ENCODE peak calls at places on chromosome 12, in eight cellular contexts. G, C, T, Y, A, O, P and M are unnamed samples.

GRCh38 chr12:99981639-99982190 is 3.0 kb downstream of the ANKS1B start:
- DNase-seq in G (no peak), C (no peak), T (no peak), Y (no peak), A (no peak), O (no peak), P (no peak), M (no peak)

GRCh38 chr12:12529783-12530421 is 32.8 kb downstream of the DUSP16 start:
- DNase-seq in G (no peak), C (no peak), T (no peak), Y (no peak), A (no peak), O (no peak), P (no peak), M (no peak)

GRCh38 chr12:55051197-55051920 is 31.6 kb downstream of the NEUROD4 start:
- DNase-seq in G (peak), C (peak), T (no peak), Y (no peak), A (no peak), O (no peak), P (no peak), M (no peak)

GRCh38 chr12:110109037-110109836 is 14.9 kb upstream of the IFT81 start:
- DNase-seq in G (peak), C (peak), T (peak), Y (peak), A (no peak), O (no peak), P (peak), M (no peak)

GRCh38 chr12:77324763-77325468 is 259.5 kb upstream of the E2F7 start:
- DNase-seq in G (peak), C (peak), T (peak), Y (peak), A (no peak), O (no peak), P (peak), M (no peak)

GRCh38 chr12:115096673-115097349 is 412.8 kb upstream of the TBX3 start:
- DNase-seq in G (no peak), C (no peak), T (peak), Y (no peak), A (no peak), O (no peak), P (peak), M (no peak)

GRCh38 chr12:131681257-131681620 is 29.7 kb upstream of the SFSWAP start:
- DNase-seq in G (no peak), C (no peak), T (no peak), Y (no peak), A (no peak), O (no peak), P (no peak), M (no peak)

GRCh38 chr12:114744696-114745095 is 60.7 kb upstream of the TBX3 start:
- DNase-seq in G (no peak), C (no peak), T (no peak), Y (no peak), A (no peak), O (no peak), P (no peak), M (no peak)

GRCh38 chr12:80178846-80179245 is 79.5 kb downstream of the OTOGL start:
- DNase-seq in G (no peak), C (no peak), T (no peak), Y (no peak), A (no peak), O (no peak), P (no peak), M (no peak)

GRCh38 chr12:6507102-6507998 is 13.4 kb downstream of the NCAPD2 start:
- DNase-seq in G (peak), C (no peak), T (peak), Y (no peak), A (no peak), O (no peak), P (no peak), M (no peak)

GRCh38 chr12:7374423-7375144 is 69.4 kb downstream of the CD163L1 start:
- DNase-seq in G (peak), C (peak), T (peak), Y (no peak), A (no peak), O (no peak), P (peak), M (no peak)

GRCh38 chr12:96436366-96437295 is 36.4 kb upstream of the CDK17 start:
- DNase-seq in G (no peak), C (no peak), T (no peak), Y (no peak), A (no peak), O (no peak), P (no peak), M (no peak)

GRCh38 chr12:69154585-69155363 is 84.6 kb upstream of the CPSF6 start:
- DNase-seq in G (peak), C (peak), T (peak), Y (peak), A (peak), O (peak), P (peak), M (peak)

GRCh38 chr12:124475295-124476010 is 92.0 kb downstream of the NCOR2 start:
- DNase-seq in G (no peak), C (no peak), T (no peak), Y (no peak), A (no peak), O (no peak), P (no peak), M (no peak)

GRCh38 chr12:27261866-27262265 is 17.8 kb downstream of the STK38L start:
- DNase-seq in G (no peak), C (no peak), T (peak), Y (no peak), A (no peak), O (no peak), P (no peak), M (no peak)

GRCh38 chr12:116053479-116054195 is 223.9 kb downstream of the MED13L start:
- DNase-seq in G (no peak), C (no peak), T (peak), Y (no peak), A (no peak), O (no peak), P (peak), M (no peak)

GRCh38 chr12:43028826-43029225 is 439.3 kb upstream of the PRICKLE1 start:
- DNase-seq in G (no peak), C (no peak), T (peak), Y (no peak), A (no peak), O (no peak), P (no peak), M (no peak)

GRCh38 chr12:92188517-92189188 is 43.0 kb upstream of the BTG1 start:
- DNase-seq in G (no peak), C (no peak), T (no peak), Y (no peak), A (no peak), O (no peak), P (no peak), M (no peak)

GRCh38 chr12:124898200-124898950 is 16.1 kb downstream of the UBC start:
- DNase-seq in G (peak), C (peak), T (no peak), Y (no peak), A (no peak), O (peak), P (peak), M (no peak)

GRCh38 chr12:4115570-4115969 is 158.0 kb upstream of the CCND2 start:
- DNase-seq in G (peak), C (no peak), T (no peak), Y (no peak), A (no peak), O (no peak), P (no peak), M (no peak)

GRCh38 chr12:22974865-22975264 is 349.9 kb downstream of the ETNK1 start:
- DNase-seq in G (no peak), C (no peak), T (peak), Y (no peak), A (no peak), O (no peak), P (no peak), M (no peak)

GRCh38 chr12:38847247-38847646 is 58.1 kb downstream of the CPNE8 start:
- DNase-seq in G (no peak), C (no peak), T (no peak), Y (no peak), A (no peak), O (no peak), P (no peak), M (no peak)

GRCh38 chr12:20317554-20317953 is 50.8 kb upstream of the PDE3A start:
- DNase-seq in G (no peak), C (no peak), T (no peak), Y (no peak), A (no peak), O (no peak), P (no peak), M (no peak)

GRCh38 chr12:41769810-41770209 is 374.9 kb downstream of the GXYLT1 start:
- DNase-seq in G (no peak), C (no peak), T (no peak), Y (no peak), A (no peak), O (no peak), P (no peak), M (no peak)

GRCh38 chr12:14076538-14076937 is 95.1 kb upstream of the GRIN2B start:
- DNase-seq in G (no peak), C (no peak), T (no peak), Y (no peak), A (no peak), O (no peak), P (no peak), M (no peak)

GRCh38 chr12:79662046-79662811 is 28.5 kb downstream of the PAWR start:
- DNase-seq in G (no peak), C (no peak), T (no peak), Y (no peak), A (no peak), O (no peak), P (peak), M (no peak)

GRCh38 chr12:75459755-75460154 is 20.8 kb upstream of the GLIPR1 start:
- DNase-seq in G (no peak), C (no peak), T (no peak), Y (no peak), A (no peak), O (no peak), P (no peak), M (no peak)

GRCh38 chr12:8612629-8613028 is at the start of gene AICDA:
- DNase-seq in G (no peak), C (no peak), T (no peak), Y (no peak), A (no peak), O (no peak), P (no peak), M (no peak)

GRCh38 chr12:51888316-51889215 is 663 bp downstream of the ANKRD33 start:
- DNase-seq in G (no peak), C (no peak), T (no peak), Y (no peak), A (no peak), O (no peak), P (peak), M (no peak)

GRCh38 chr12:51889216-51890134 is 1.6 kb downstream of the ANKRD33 start:
- DNase-seq in G (no peak), C (peak), T (no peak), Y (no peak), A (no peak), O (no peak), P (peak), M (no peak)

GRCh38 chr12:51890511-51891171 is 2.7 kb downstream of the ANKRD33 start:
- DNase-seq in G (no peak), C (no peak), T (no peak), Y (no peak), A (no peak), O (no peak), P (peak), M (no peak)

GRCh38 chr12:51891843-51892242 is 3.9 kb downstream of the ANKRD33 start:
- DNase-seq in G (no peak), C (no peak), T (no peak), Y (no peak), A (no peak), O (no peak), P (no peak), M (no peak)

DNA sequence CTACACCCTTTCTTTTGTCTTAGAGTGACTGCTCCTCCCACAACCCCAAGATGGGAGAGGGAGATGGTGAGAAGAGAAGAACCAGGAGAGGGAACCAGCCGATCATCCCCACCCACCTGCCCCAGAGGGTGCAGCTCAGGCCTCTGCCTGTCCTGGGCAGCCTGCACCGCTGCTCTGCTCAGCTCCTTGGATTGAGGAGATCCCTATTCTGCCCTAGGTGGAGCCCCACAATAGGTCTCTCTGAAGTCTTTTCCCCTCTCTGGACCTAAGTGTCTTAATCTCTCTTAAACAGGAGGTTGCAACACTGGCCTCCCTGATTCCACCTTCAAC is 2.2 kb downstream of the ANKRD33 start:
- DNase-seq in G (no peak), C (no peak), T (no peak), Y (no peak), A (no peak), O (no peak), P (peak), M (no peak)
- TF ChIP-seq CTCF in G (no peak), C (no peak), T (no peak), Y (no peak), A (no peak), O (no peak), P (no peak), M (no peak)

GRCh38 chr12:2737656-2738241 is 57.0 kb upstream of the FKBP4 start:
- DNase-seq in G (no peak), C (no peak), T (no peak), Y (no peak), A (no peak), O (no peak), P (peak), M (no peak)

GRCh38 chr12:2739069-2739468 is 55.7 kb upstream of the FKBP4 start:
- DNase-seq in G (no peak), C (no peak), T (no peak), Y (no peak), A (no peak), O (no peak), P (no peak), M (no peak)

GRCh38 chr12:2743478-2743877 is 51.3 kb upstream of the FKBP4 start:
- DNase-seq in G (no peak), C (no peak), T (no peak), Y (no peak), A (no peak), O (no peak), P (no peak), M (no peak)

GRCh38 chr12:2745655-2746054 is 49.1 kb upstream of the FKBP4 start:
- DNase-seq in G (no peak), C (no peak), T (no peak), Y (no peak), A (no peak), O (no peak), P (no peak), M (no peak)

DNA sequence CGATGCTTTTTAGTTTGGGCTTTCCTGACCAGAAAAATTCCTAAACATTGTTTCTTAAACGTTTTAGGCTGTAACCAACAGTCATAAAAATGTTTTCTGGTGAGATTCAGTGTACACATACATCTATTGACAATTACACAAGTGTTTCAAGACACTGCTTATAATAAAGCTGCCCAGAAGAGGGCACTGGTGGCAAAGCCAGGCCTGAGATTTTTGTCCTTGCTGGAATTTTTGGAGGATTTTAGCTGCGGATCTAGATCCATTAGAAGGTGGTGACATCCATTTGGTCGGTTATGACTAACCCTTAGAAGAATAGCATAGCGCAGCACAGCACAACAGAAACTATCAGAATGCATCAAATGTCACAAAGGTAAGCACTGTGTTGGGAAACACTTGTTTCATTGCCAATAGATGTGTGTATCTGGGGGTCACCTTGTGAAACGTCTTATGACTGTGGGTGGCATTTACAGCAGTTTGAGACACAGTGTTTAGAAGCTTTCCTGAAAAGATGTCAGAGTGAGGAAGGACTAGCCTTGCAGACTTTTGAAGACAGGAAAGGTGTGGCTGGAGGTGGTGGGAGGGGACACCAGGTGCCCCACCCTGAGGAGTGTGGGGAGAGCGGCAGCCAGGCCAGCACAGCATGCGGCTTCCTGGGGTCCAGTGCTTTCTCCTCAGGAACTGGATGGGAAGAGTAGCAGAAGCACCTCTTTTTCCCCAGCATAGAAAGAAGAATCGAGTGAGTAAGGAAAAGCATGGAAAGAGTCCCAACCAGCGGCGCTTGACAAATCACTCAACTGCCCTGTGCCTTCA is 54.7 kb upstream of the FKBP4 start:
- DNase-seq in G (no peak), C (no peak), T (peak), Y (no peak), A (no peak), O (no peak), P (peak), M (no peak)
- TF ChIP-seq CTCF in G (peak), C (peak), T (peak), Y (peak), A (peak), O (no peak), P (peak), M (no peak)

GRCh38 chr12:117212563-117213190 is 22.4 kb upstream of the FBXO21 start:
- DNase-seq in G (peak), C (peak), T (peak), Y (peak), A (no peak), O (peak), P (peak), M (peak)
- TF ChIP-seq CTCF in G (peak), C (peak), T (peak), Y (peak), A (peak), O (peak), P (peak), M (peak)

GRCh38 chr12:57146925-57147640 is at the start of gene LRP1-AS:
- DNase-seq in G (no peak), C (no peak), T (no peak), Y (no peak), A (no peak), O (no peak), P (no peak), M (no peak)
- TF ChIP-seq CTCF in G (no peak), C (no peak), T (no peak), Y (no peak), A (no peak), O (no peak), P (no peak), M (no peak)

GRCh38 chr12:57401165-57401564 is 29.7 kb downstream of the R3HDM2 start:
- DNase-seq in G (no peak), C (no peak), T (no peak), Y (no peak), A (no peak), O (no peak), P (no peak), M (no peak)

GRCh38 chr12:57395121-57395520 is 35.7 kb downstream of the R3HDM2 start:
- DNase-seq in G (no peak), C (no peak), T (no peak), Y (no peak), A (no peak), O (no peak), P (no peak), M (no peak)

GRCh38 chr12:57397441-57397840 is 33.4 kb downstream of the R3HDM2 start:
- DNase-seq in G (no peak), C (no peak), T (no peak), Y (no peak), A (no peak), O (no peak), P (no peak), M (no peak)
- TF ChIP-seq CTCF in G (no peak), C (no peak), T (no peak), Y (peak), A (no peak), O (no peak), P (no peak), M (no peak)